ENCODE peak calls at places on chromosomes 11 and 22, in eight cellular contexts. Q, K, S, N, T, H, Y and E are unnamed samples. For H3K4me1, the result is how much of the 10 kb centered on the place peaks cover.

GRCh38 chr11:36300651-36301050 is 4.6 kb downstream of the PRR5L start:
- DNase-seq in Q (no peak), K (peak), S (peak), N (peak), T (no peak), H (peak), Y (no peak), E (peak)

GRCh38 chr11:68935516-68936357 is 32.0 kb downstream of the IGHMBP2 start:
- DNase-seq in Q (no peak), K (no peak), S (no peak), N (no peak), T (no peak), H (no peak), Y (no peak), E (no peak)

GRCh38 chr11:86639172-86639571 is 33.2 kb downstream of the ME3 start:
- DNase-seq in Q (no peak), K (no peak), S (no peak), N (peak), T (no peak), H (no peak), Y (peak), E (no peak)

GRCh38 chr11:2980168-2980840 is 11.8 kb downstream of the NAP1L4 start:
- DNase-seq in Q (no peak), K (no peak), S (no peak), N (no peak), T (no peak), H (no peak), Y (peak), E (no peak)

GRCh38 chr11:70423523-70424505 is 25.5 kb downstream of the CTTN start:
- DNase-seq in Q (peak), K (no peak), S (no peak), N (peak), T (no peak), H (peak), Y (peak), E (no peak)

GRCh38 chr22:45882881-45883810 is 93.8 kb downstream of the WNT7B start:
- DNase-seq in Q (no peak), K (no peak), S (no peak), N (no peak), T (no peak), H (no peak), Y (peak), E (no peak)

GRCh38 chr11:72240461-72241289 is 3.3 kb downstream of the PHOX2A start:
- DNase-seq in Q (no peak), K (no peak), S (no peak), N (no peak), T (no peak), H (peak), Y (no peak), E (no peak)

GRCh38 chr22:32713737-32714457 is 87.6 kb upstream of the TIMP3 start:
- DNase-seq in Q (no peak), K (no peak), S (no peak), N (no peak), T (no peak), H (no peak), Y (no peak), E (no peak)

GRCh38 chr11:123903932-123904331 is 2.0 kb downstream of the OR8D4 start:
- DNase-seq in Q (no peak), K (no peak), S (no peak), N (no peak), T (no peak), H (no peak), Y (no peak), E (no peak)

GRCh38 chr22:37742374-37743092 is 45.7 kb downstream of the TRIOBP start:
- DNase-seq in Q (no peak), K (no peak), S (peak), N (peak), T (peak), H (peak), Y (peak), E (no peak)

GRCh38 chr11:118715245-118715807 is 35.9 kb upstream of the TREH start:
- DNase-seq in Q (no peak), K (no peak), S (no peak), N (no peak), T (no peak), H (peak), Y (no peak), E (no peak)

GRCh38 chr22:39240841-39241631 is 3.7 kb downstream of the PDGFB start:
- DNase-seq in Q (no peak), K (peak), S (peak), N (no peak), T (peak), H (no peak), Y (peak), E (peak)
- H3K4me1 ChIP-seq in Q (half or more), K (under half), S (half or more), N (under half), T (half or more), H (under half), Y (under half), E (under half)

GRCh38 chr11:99911116-99911515 is 776.0 kb upstream of the ARHGAP42 start:
- DNase-seq in Q (no peak), K (no peak), S (no peak), N (no peak), T (no peak), H (no peak), Y (no peak), E (no peak)
- TF ChIP-seq CTCF in Q (no peak), K (no peak), S (no peak), N (no peak), T (no peak), H (no peak), Y (no peak), E (no peak)

DNA sequence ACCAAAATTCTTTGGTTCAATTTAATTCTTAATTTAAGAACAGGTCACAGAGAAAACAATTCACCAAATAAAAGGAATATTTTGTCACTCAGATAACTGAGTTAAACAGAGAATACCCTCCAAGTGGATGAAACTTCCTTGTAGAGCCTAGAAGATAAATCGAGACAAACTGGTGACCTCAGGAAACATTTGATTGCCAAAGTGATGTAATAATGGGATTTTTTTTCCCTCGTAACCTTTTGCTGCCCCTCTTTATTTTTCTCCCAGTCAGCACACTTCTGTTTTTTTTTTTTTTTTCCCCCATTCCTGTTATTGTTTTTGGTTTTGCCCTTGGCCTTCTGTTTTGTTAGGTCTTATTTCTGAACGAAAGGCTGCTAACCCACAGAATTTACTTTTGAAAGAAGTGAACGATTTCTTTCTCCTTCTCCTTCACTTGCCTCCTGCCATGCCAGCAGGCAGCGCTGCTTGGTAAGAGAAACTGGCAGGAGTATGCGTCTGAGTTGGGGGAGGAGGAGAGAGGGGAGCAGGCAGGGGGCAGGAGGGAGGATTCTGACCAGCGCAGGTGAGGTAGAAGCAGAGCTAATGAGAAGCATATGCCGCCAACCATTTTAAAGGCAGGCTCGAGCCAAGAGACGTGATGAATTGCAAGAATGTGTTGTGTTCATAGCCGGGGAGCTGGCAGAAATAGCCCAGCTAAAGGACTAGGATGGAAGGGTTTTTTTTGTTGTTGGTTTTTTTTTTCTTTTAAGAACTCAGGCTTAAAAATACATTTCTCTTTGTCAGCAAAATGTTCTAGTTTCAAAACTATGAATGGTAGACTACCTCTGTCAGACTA is 121.9 kb upstream of the MTMR2 start:
- DNase-seq in Q (no peak), K (peak), S (peak), N (peak), T (no peak), H (peak), Y (no peak), E (no peak)
- H3K4me3 ChIP-seq in Q (no peak), K (no peak), S (peak), N (no peak), T (no peak), H (peak), Y (no peak), E (no peak)

GRCh38 chr11:113255096-113255495 is 59.3 kb upstream of the TTC12 start:
- DNase-seq in Q (no peak), K (no peak), S (no peak), N (no peak), T (no peak), H (no peak), Y (peak), E (no peak)

GRCh38 chr11:113253406-113253805 is 61.0 kb upstream of the TTC12 start:
- DNase-seq in Q (no peak), K (no peak), S (no peak), N (no peak), T (no peak), H (no peak), Y (no peak), E (no peak)

GRCh38 chr11:113260096-113260425 is 54.3 kb upstream of the TTC12 start:
- DNase-seq in Q (no peak), K (no peak), S (no peak), N (no peak), T (no peak), H (no peak), Y (no peak), E (no peak)

GRCh38 chr11:113256431-113257227 is 57.8 kb upstream of the TTC12 start:
- DNase-seq in Q (no peak), K (no peak), S (no peak), N (no peak), T (no peak), H (peak), Y (no peak), E (no peak)

GRCh38 chr11:113255741-113256140 is 58.6 kb upstream of the TTC12 start:
- DNase-seq in Q (no peak), K (no peak), S (no peak), N (no peak), T (no peak), H (no peak), Y (no peak), E (no peak)
- H3K4me1 ChIP-seq in Q (under half), K (under half), S (under half), N (under half), T (under half), H (under half), Y (under half), E (under half)

GRCh38 chr11:5891216-5891800 is 1.7 kb upstream of the OR52E5 start:
- DNase-seq in Q (no peak), K (no peak), S (no peak), N (peak), T (no peak), H (peak), Y (peak), E (no peak)
- TF ChIP-seq CTCF in Q (peak), K (no peak), S (peak), N (peak), T (peak), H (peak), Y (peak), E (peak)

GRCh38 chr11:128047026-128047425 is 540.3 kb downstream of the ETS1 start:
- DNase-seq in Q (no peak), K (no peak), S (no peak), N (peak), T (no peak), H (peak), Y (no peak), E (no peak)
- H3K4me3 ChIP-seq in Q (no peak), K (no peak), S (no peak), N (no peak), T (no peak), H (no peak), Y (no peak), E (no peak)

GRCh38 chr22:39414886-39415285 is 15.3 kb downstream of the TAB1 start:
- DNase-seq in Q (no peak), K (no peak), S (no peak), N (no peak), T (no peak), H (no peak), Y (no peak), E (no peak)
- H3K4me1 ChIP-seq in Q (half or more), K (under half), S (under half), N (under half), T (under half), H (under half), Y (under half), E (under half)